ENCODE peak calls at places on chromosomes 4 and X, in four cellular contexts. S, X, U and T are unnamed samples.

GRCh38 chr4:41192136-41192535 is 22.2 kb downstream of the APBB2 start:
- DNase-seq in S (no peak), X (peak), U (no peak), T (no peak)

GRCh38 chr4:107991945-107992625 is 2.4 kb downstream of the HADH start:
- DNase-seq in S (no peak), X (peak), U (no peak), T (peak)

GRCh38 chrX:7927259-7928167 is at the start of gene PNPLA4:
- DNase-seq in S (peak), X (peak), U (peak), T (peak)

GRCh38 chrX:38142598-38142997 is 78.1 kb downstream of the SRPX start:
- DNase-seq in S (no peak), X (peak), U (no peak), T (peak)

GRCh38 chrX:101803451-101803850 is 128.4 kb downstream of the ZMAT1 start:
- DNase-seq in S (no peak), X (peak), U (no peak), T (no peak)

GRCh38 chr4:64417974-64418373 is 8.7 kb upstream of the TECRL start:
- DNase-seq in S (no peak), X (peak), U (no peak), T (no peak)

GRCh38 chrX:108396188-108396885 is 41.9 kb downstream of the COL4A6 start:
- DNase-seq in S (peak), X (no peak), U (no peak), T (no peak)

GRCh38 chrX:64427787-64428186 is 32.5 kb upstream of the MTMR8 start:
- DNase-seq in S (no peak), X (no peak), U (no peak), T (no peak)

GRCh38 chr4:115165503-115165902 is 52.1 kb upstream of the NDST4 start:
- DNase-seq in S (no peak), X (no peak), U (no peak), T (no peak)

GRCh38 chr4:148874331-148874730 is 432.1 kb upstream of the NR3C2 start:
- DNase-seq in S (peak), X (no peak), U (no peak), T (no peak)
- TF ChIP-seq CTCF in S (no peak), X (no peak), U (no peak), T (no peak)

GRCh38 chrX:13162772-13163171 is 118.4 kb upstream of the FAM9C start:
- DNase-seq in S (no peak), X (no peak), U (no peak), T (no peak)

GRCh38 chrX:13167444-13168207 is 123.2 kb upstream of the FAM9C start:
- DNase-seq in S (no peak), X (peak), U (no peak), T (peak)

GRCh38 chrX:13165747-13166146 is 121.3 kb upstream of the FAM9C start:
- DNase-seq in S (no peak), X (no peak), U (no peak), T (no peak)

GRCh38 chrX:13164611-13165010 is 120.2 kb upstream of the FAM9C start:
- DNase-seq in S (peak), X (no peak), U (no peak), T (no peak)

GRCh38 chrX:13165266-13165665 is 120.8 kb upstream of the FAM9C start:
- DNase-seq in S (no peak), X (peak), U (no peak), T (no peak)
- H3K4me3 ChIP-seq in S (no peak), X (no peak), U (no peak), T (no peak)

GRCh38 chrX:46375831-46376230 is 169.4 kb downstream of the ZNF674 start:
- DNase-seq in S (no peak), X (no peak), U (no peak), T (no peak)

GRCh38 chrX:46380148-46380752 is 165.0 kb downstream of the ZNF674 start:
- DNase-seq in S (no peak), X (no peak), U (no peak), T (no peak)

GRCh38 chrX:46374371-46374770 is 170.8 kb downstream of the ZNF674 start:
- DNase-seq in S (no peak), X (no peak), U (no peak), T (no peak)

GRCh38 chrX:46381630-46382029 is 163.6 kb downstream of the ZNF674 start:
- DNase-seq in S (peak), X (peak), U (no peak), T (no peak)

GRCh38 chrX:46376246-46376885 is 168.9 kb downstream of the ZNF674 start:
- DNase-seq in S (peak), X (peak), U (no peak), T (peak)
- TF ChIP-seq CTCF in S (peak), X (peak), U (peak), T (peak)

DNA sequence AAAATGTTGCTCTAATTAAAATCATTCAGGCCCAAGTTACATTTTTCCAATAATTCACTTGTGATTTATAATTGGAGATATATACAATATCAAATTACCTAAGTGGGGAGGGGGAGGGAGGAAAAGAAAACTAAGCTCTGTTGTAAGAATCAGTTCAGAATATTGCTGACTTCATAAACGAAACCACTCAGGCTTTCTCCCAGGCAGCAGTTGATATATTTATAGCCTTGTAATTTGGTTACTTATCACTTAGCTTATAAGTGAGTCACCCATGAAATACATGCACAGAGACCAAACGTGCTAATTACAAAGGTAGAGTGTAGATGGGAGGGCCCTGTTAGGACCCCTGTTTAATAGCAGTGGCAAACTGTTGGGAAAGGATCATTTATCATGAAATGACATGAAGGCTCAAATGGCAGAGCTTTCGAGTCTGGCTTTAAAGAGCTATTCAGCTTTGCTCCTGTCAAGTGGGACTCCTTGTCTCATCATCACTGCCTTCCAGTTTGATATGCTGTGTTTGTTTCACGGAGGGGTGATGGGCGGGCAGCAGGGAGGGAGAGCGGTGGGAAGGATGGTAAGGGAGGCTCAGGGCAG is 105.6 kb upstream of the PGRMC2 start:
- DNase-seq in S (no peak), X (peak), U (no peak), T (no peak)
- H3K4me3 ChIP-seq in S (no peak), X (no peak), U (no peak), T (no peak)

GRCh38 chr4:177255359-177255758 is 54.3 kb upstream of the NEIL3 start:
- DNase-seq in S (no peak), X (no peak), U (no peak), T (no peak)

GRCh38 chr4:177246636-177247584 is 62.8 kb upstream of the NEIL3 start:
- DNase-seq in S (no peak), X (no peak), U (no peak), T (peak)

GRCh38 chr4:177251237-177251636 is 58.4 kb upstream of the NEIL3 start:
- DNase-seq in S (peak), X (no peak), U (no peak), T (no peak)

GRCh38 chr4:177250056-177250696 is 59.5 kb upstream of the NEIL3 start:
- DNase-seq in S (peak), X (peak), U (peak), T (no peak)
- TF ChIP-seq CTCF in S (peak), X (peak), U (peak), T (peak)